ENCODE peak calls at places on chromosomes 7 and 10, in four cellular contexts. One of them, this sample, is unnamed.

GRCh38 chr10:4470231-4470840 is 355.7 kb upstream of the AKR1E2 start:
- DNase-seq in BJ: peak
- DNase-seq in A549: no peak
- DNase-seq in uterus: no peak
- DNase-seq in this sample: peak

GRCh38 chr10:44995914-44996633 is 4.6 kb upstream of the ZNF22 start:
- DNase-seq in BJ: peak
- DNase-seq in A549: no peak
- DNase-seq in uterus: peak
- DNase-seq in this sample: peak

GRCh38 chr7:12207046-12207445 is 4.0 kb upstream of the TMEM106B start:
- DNase-seq in uterus: no peak
- DNase-seq in BJ: no peak
- DNase-seq in A549: no peak
- DNase-seq in this sample: peak

GRCh38 chr10:95350830-95351228 is 60.0 kb upstream of the PDLIM1 start:
- DNase-seq in A549: no peak
- DNase-seq in uterus: no peak
- DNase-seq in BJ: no peak
- DNase-seq in this sample: no peak

GRCh38 chr10:55091691-55092328 is 290.8 kb upstream of the PCDH15 start:
- DNase-seq in A549: no peak
- DNase-seq in uterus: no peak
- DNase-seq in BJ: no peak
- DNase-seq in this sample: peak

GRCh38 chr7:50431316-50431715 is 18.8 kb downstream of the FIGNL1 start:
- DNase-seq in BJ: no peak
- DNase-seq in A549: no peak
- DNase-seq in uterus: no peak
- DNase-seq in this sample: no peak

GRCh38 chr7:71343821-71344341 is 211.9 kb downstream of the GALNT17 start:
- DNase-seq in A549: no peak
- DNase-seq in BJ: no peak
- DNase-seq in uterus: peak
- DNase-seq in this sample: no peak

GRCh38 chr7:44111759-44112158 is 7.6 kb downstream of the AEBP1 start:
- DNase-seq in A549: no peak
- DNase-seq in uterus: no peak
- DNase-seq in BJ: no peak
- DNase-seq in this sample: no peak

GRCh38 chr10:48444861-48445841 is 138.7 kb downstream of the MAPK8 start:
- DNase-seq in BJ: no peak
- DNase-seq in uterus: no peak
- DNase-seq in A549: no peak
- DNase-seq in this sample: no peak

GRCh38 chr10:98038333-98038732 is 7.9 kb upstream of the CRTAC1 start:
- DNase-seq in A549: no peak
- DNase-seq in BJ: no peak
- DNase-seq in uterus: no peak
- DNase-seq in this sample: no peak

GRCh38 chr10:124142960-124143359 is 49.6 kb upstream of the CHST15 start:
- DNase-seq in A549: no peak
- DNase-seq in uterus: no peak
- DNase-seq in BJ: no peak
- DNase-seq in this sample: no peak

GRCh38 chr10:28928484-28928883 is 251.2 kb downstream of the BAMBI start:
- DNase-seq in A549: no peak
- DNase-seq in BJ: no peak
- DNase-seq in uterus: no peak
- DNase-seq in this sample: no peak

DNA sequence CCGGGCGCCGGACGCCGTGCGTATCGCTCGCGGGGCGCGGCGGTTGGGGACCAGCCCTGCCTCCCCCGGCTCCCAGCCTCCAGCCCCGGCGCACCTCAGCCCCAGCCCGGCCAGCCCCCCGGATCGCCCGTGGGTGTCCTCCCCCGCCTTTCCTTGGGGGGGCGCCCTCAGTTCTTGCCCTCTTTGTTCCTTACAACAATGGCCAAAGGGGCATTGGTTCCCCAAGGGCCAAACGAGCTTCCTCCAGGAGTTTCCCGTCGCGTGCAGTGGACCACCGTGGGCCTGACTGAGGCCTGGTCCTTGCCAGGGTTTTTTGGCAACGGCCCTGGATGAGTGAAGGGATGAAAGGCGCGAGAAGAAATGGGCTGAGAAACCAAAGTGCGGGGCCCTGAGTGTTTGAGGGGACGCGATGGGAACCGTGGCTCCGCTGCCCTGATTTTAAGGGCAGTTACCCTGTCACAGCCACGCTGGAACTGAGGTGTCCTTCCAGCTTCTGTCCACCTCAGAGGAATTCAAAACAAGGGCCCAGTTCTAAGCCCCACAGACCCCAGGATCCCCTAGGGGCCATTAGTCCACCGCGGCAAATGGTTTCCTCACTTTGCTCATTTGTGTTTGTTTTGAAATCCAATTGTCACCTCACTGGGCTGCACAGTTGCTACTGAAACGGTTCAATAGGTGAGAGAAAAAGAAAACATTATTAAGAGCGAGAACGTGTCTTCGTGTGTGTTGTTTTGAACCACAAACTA is 1.4 kb downstream of the MACROH2A2 start:
- DNase-seq in BJ: no peak
- DNase-seq in uterus: no peak
- DNase-seq in A549: peak
- DNase-seq in this sample: peak
- TF ChIP-seq CTCF in BJ: peak
- TF ChIP-seq CTCF in uterus: no peak
- TF ChIP-seq CTCF in A549: peak
- TF ChIP-seq CTCF in this sample: peak

GRCh38 chr7:101817930-101818698 is 688 bp downstream of the CUX1 start:
- DNase-seq in A549: no peak
- DNase-seq in BJ: no peak
- DNase-seq in uterus: no peak
- DNase-seq in this sample: peak

GRCh38 chr7:101819913-101820522 is 2.6 kb downstream of the CUX1 start:
- DNase-seq in A549: no peak
- DNase-seq in uterus: no peak
- DNase-seq in BJ: no peak
- DNase-seq in this sample: no peak

GRCh38 chr7:101820703-101821102 is 3.3 kb downstream of the CUX1 start:
- DNase-seq in uterus: no peak
- DNase-seq in A549: no peak
- DNase-seq in BJ: no peak
- DNase-seq in this sample: peak

GRCh38 chr7:101818699-101819071 is 1.3 kb downstream of the CUX1 start:
- DNase-seq in BJ: no peak
- DNase-seq in A549: no peak
- DNase-seq in uterus: no peak
- DNase-seq in this sample: peak

DNA sequence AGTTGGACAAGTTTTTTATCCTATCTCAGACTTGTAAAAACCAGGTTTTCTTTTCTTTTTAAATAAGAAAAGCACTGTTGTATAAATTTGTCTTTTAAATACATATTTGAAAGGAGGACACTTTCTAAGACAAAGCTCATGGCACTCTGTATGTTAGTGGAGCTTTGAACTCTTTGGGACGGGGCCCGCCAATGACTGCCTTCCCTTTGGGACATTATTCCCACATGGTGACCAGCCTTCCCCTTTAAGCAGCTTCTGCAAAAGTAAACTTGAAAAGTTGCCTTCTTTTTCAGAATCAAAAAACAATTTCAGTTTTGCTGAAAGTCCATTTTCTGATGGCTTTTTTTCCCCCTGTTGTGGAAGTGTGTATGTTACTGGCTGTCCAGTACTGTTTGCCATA is 1.8 kb downstream of the CUX1 start:
- DNase-seq in uterus: no peak
- DNase-seq in A549: no peak
- DNase-seq in BJ: no peak
- DNase-seq in this sample: no peak
- H3K4me3 ChIP-seq in uterus: no peak
- H3K4me3 ChIP-seq in A549: no peak
- H3K4me3 ChIP-seq in BJ: no peak
- H3K4me3 ChIP-seq in this sample: no peak

GRCh38 chr10:16193241-16193640 is 243.6 kb upstream of the PTER start:
- DNase-seq in A549: no peak
- DNase-seq in uterus: no peak
- DNase-seq in BJ: no peak
- DNase-seq in this sample: no peak

GRCh38 chr10:16192337-16192736 is 244.5 kb upstream of the PTER start:
- DNase-seq in uterus: no peak
- DNase-seq in A549: no peak
- DNase-seq in BJ: no peak
- DNase-seq in this sample: no peak

GRCh38 chr10:16195178-16195769 is 241.5 kb upstream of the PTER start:
- DNase-seq in A549: no peak
- DNase-seq in uterus: no peak
- DNase-seq in BJ: no peak
- DNase-seq in this sample: no peak

GRCh38 chr10:16195894-16196293 is 240.9 kb upstream of the PTER start:
- DNase-seq in BJ: no peak
- DNase-seq in A549: no peak
- DNase-seq in uterus: no peak
- DNase-seq in this sample: no peak
- TF ChIP-seq CTCF in BJ: no peak
- TF ChIP-seq CTCF in A549: no peak
- TF ChIP-seq CTCF in uterus: no peak
- TF ChIP-seq CTCF in this sample: no peak

GRCh38 chr7:75963383-75963995 is 30.9 kb downstream of the TMEM120A start:
- DNase-seq in BJ: no peak
- DNase-seq in uterus: no peak
- DNase-seq in A549: no peak
- DNase-seq in this sample: no peak
- H3K4me3 ChIP-seq in BJ: no peak
- H3K4me3 ChIP-seq in uterus: no peak
- H3K4me3 ChIP-seq in A549: no peak
- H3K4me3 ChIP-seq in this sample: no peak

GRCh38 chr10:58319599-58319998 is 15.2 kb upstream of the UBE2D1 start:
- DNase-seq in A549: no peak
- DNase-seq in uterus: no peak
- DNase-seq in BJ: no peak
- DNase-seq in this sample: no peak
- TF ChIP-seq CTCF in A549: peak
- TF ChIP-seq CTCF in uterus: no peak
- TF ChIP-seq CTCF in BJ: no peak
- TF ChIP-seq CTCF in this sample: no peak

GRCh38 chr7:153503093-153503492 is 549.1 kb upstream of the DPP6 start:
- DNase-seq in A549: no peak
- DNase-seq in uterus: no peak
- DNase-seq in BJ: no peak
- DNase-seq in this sample: no peak

GRCh38 chr7:153504288-153505075 is 547.7 kb upstream of the DPP6 start:
- DNase-seq in A549: no peak
- DNase-seq in uterus: no peak
- DNase-seq in BJ: no peak
- DNase-seq in this sample: no peak

GRCh38 chr7:153509763-153510162 is 542.4 kb upstream of the DPP6 start:
- DNase-seq in BJ: no peak
- DNase-seq in A549: no peak
- DNase-seq in uterus: no peak
- DNase-seq in this sample: no peak

GRCh38 chr7:153510674-153511073 is 541.5 kb upstream of the DPP6 start:
- DNase-seq in BJ: no peak
- DNase-seq in uterus: no peak
- DNase-seq in A549: no peak
- DNase-seq in this sample: no peak

DNA sequence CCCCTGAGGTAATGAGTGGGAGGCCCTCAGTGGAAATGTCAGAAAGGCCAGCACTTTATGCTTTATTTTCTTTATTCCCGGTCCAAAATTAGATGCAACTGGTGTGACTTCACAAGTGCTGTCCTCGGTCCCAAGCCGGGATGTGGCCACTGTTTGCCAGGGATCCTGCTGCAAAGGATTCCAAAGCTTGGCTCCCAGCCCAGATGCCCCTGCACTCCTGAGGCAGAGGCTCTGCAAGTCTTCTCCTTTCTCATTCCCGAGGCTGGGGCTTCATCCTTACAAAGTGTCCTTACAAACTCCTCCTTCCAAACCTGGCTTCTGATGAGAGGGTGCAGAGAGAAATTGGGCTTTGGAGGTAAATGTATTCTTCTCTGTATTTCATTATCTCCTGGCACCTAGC is 544.3 kb upstream of the DPP6 start:
- DNase-seq in A549: no peak
- DNase-seq in BJ: no peak
- DNase-seq in uterus: no peak
- DNase-seq in this sample: no peak
- H3K4me3 ChIP-seq in A549: no peak
- H3K4me3 ChIP-seq in BJ: no peak
- H3K4me3 ChIP-seq in uterus: no peak
- H3K4me3 ChIP-seq in this sample: no peak

GRCh38 chr10:70232859-70233108 is 445 bp downstream of the PPA1 start:
- DNase-seq in A549: no peak
- DNase-seq in uterus: no peak
- DNase-seq in BJ: no peak
- DNase-seq in this sample: no peak

GRCh38 chr10:70233939-70234300 is 691 bp upstream of the PPA1 start:
- DNase-seq in uterus: no peak
- DNase-seq in A549: peak
- DNase-seq in BJ: no peak
- DNase-seq in this sample: no peak

GRCh38 chr10:70232155-70232858 is 922 bp downstream of the PPA1 start:
- DNase-seq in uterus: peak
- DNase-seq in A549: peak
- DNase-seq in BJ: no peak
- DNase-seq in this sample: peak

GRCh38 chr10:70234668-70235447 is 1.6 kb upstream of the PPA1 start:
- DNase-seq in uterus: peak
- DNase-seq in A549: no peak
- DNase-seq in BJ: peak
- DNase-seq in this sample: peak

GRCh38 chr10:70233109-70233938 is at the start of gene PPA1:
- DNase-seq in BJ: peak
- DNase-seq in A549: peak
- DNase-seq in uterus: peak
- DNase-seq in this sample: peak
- TF ChIP-seq CTCF in BJ: no peak
- TF ChIP-seq CTCF in A549: peak
- TF ChIP-seq CTCF in uterus: peak
- TF ChIP-seq CTCF in this sample: peak

This sample was measured in fibroblast of the aortic adventitia.